ENCODE peak calls at places on chromosomes 4 and X, in seven cellular contexts. S is astrocyte of the spinal cord, A is BE2C, F is NCI-H146, N is G401, H is non-pigmented ciliary epithelial cell, I is NCI-H2171. E is an unnamed sample.

GRCh38 chr4:2634014-2634413 is 97.6 kb downstream of the FAM193A start:
- DNase-seq in H (no peak), I (no peak), F (no peak), S (no peak), A (no peak), N (no peak), E (no peak)

GRCh38 chrX:41148553-41148952 is 63.3 kb downstream of the USP9X start:
- DNase-seq in H (peak), F (no peak), N (no peak), A (no peak), I (no peak), S (peak), E (no peak)

GRCh38 chr4:81845273-81845672 is 373.6 kb upstream of the RASGEF1B start:
- DNase-seq in H (no peak), A (no peak), F (no peak), S (no peak), N (no peak), I (no peak), E (no peak)

GRCh38 chr4:8904666-8905065 is 33.0 kb upstream of the HMX1 start:
- DNase-seq in I (no peak), F (no peak), S (no peak), N (no peak), H (no peak), A (peak), E (peak)

GRCh38 chr4:113106076-113106475 is 56.6 kb downstream of the ANK2 start:
- DNase-seq in N (peak), I (peak), A (no peak), S (peak), F (no peak), H (peak), E (no peak)

GRCh38 chr4:98994474-98995182 is 893 bp upstream of the METAP1 start:
- DNase-seq in F (no peak), H (no peak), S (no peak), A (no peak), I (no peak), N (no peak), E (no peak)

GRCh38 chr4:112031712-112032328 is 113.4 kb upstream of the FAM241A start:
- DNase-seq in F (no peak), N (peak), S (peak), A (peak), I (no peak), H (peak), E (no peak)

GRCh38 chrX:8743126-8743732 is 11.3 kb upstream of the ANOS1 start:
- DNase-seq in H (no peak), S (no peak), A (peak), N (peak), I (no peak), F (peak), E (peak)

GRCh38 chrX:150085881-150086280 is 147.6 kb upstream of the EOLA2 start:
- DNase-seq in I (no peak), S (peak), F (no peak), A (no peak), H (peak), N (no peak), E (no peak)

GRCh38 chr4:105184316-105184988 is 37.8 kb downstream of the TET2 start:
- DNase-seq in N (no peak), A (no peak), H (no peak), S (peak), I (no peak), F (no peak), E (no peak)

GRCh38 chrX:40314070-40314469 is 216.3 kb upstream of the BCOR start:
- DNase-seq in S (no peak), N (no peak), F (peak), I (no peak), H (no peak), A (no peak), E (no peak)

GRCh38 chr4:7158081-7158750 is 34.1 kb upstream of the SORCS2 start:
- DNase-seq in A (no peak), I (no peak), N (no peak), S (no peak), H (no peak), F (no peak), E (no peak)

GRCh38 chr4:56757270-56757746 is 64.2 kb downstream of the SPINK2 start:
- DNase-seq in H (no peak), F (no peak), N (no peak), I (no peak), S (peak), A (no peak), E (no peak)

GRCh38 chr4:110005461-110006056 is 92.9 kb downstream of the EGF start:
- DNase-seq in F (peak), H (peak), S (peak), A (no peak), I (no peak), N (peak), E (no peak)

GRCh38 chrX:102863735-102864134 is 73.3 kb upstream of the RAB40AL start:
- DNase-seq in I (peak), N (peak), S (peak), F (peak), H (peak), A (peak), E (peak)

GRCh38 chr4:36392916-36393315 is 111.5 kb downstream of the DTHD1 start:
- DNase-seq in I (no peak), A (no peak), H (no peak), S (no peak), N (no peak), F (no peak), E (no peak)

GRCh38 chrX:119692241-119693031 is 532 bp downstream of the SEPTIN6 start:
- DNase-seq in I (peak), S (peak), A (peak), N (peak), H (no peak), F (peak), E (peak)

GRCh38 chrX:150047818-150048217 is 109.5 kb upstream of the EOLA2 start:
- DNase-seq in I (no peak), A (no peak), N (no peak), F (no peak), S (no peak), H (no peak), E (no peak)

E was measured in left cardiac atrium.